ENCODE peak calls at places on chromosomes 1 and 21, in ten cellular contexts. One of them, this sample, is unnamed.

GRCh38 chr1:236156512-236157208 is 14.3 kb downstream of the GPR137B start:
- DNase-seq in Panc1: no peak
- DNase-seq in pancreas: no peak
- DNase-seq in astrocyte of the spinal cord: no peak
- DNase-seq in Peyer's patch: no peak
- DNase-seq in fibroblast of the aortic adventitia: no peak
- DNase-seq in HAP-1: no peak
- DNase-seq in right lobe of liver: no peak
- DNase-seq in SJSA1: no peak
- DNase-seq in CD4-positive, CD25-positive, alpha-beta regulatory T cell: peak; percentile 49
- DNase-seq in this sample: peak; percentile 86

GRCh38 chr1:206787956-206788355 is 15.7 kb upstream of the IL10 start:
- DNase-seq in Peyer's patch: no peak
- DNase-seq in HAP-1: no peak
- DNase-seq in right lobe of liver: no peak
- DNase-seq in fibroblast of the aortic adventitia: no peak
- DNase-seq in astrocyte of the spinal cord: no peak
- DNase-seq in CD4-positive, CD25-positive, alpha-beta regulatory T cell: no peak
- DNase-seq in pancreas: no peak
- DNase-seq in SJSA1: no peak
- DNase-seq in Panc1: no peak
- DNase-seq in this sample: no peak

GRCh38 chr1:57040831-57041230 is 75.0 kb upstream of the C8B start:
- DNase-seq in pancreas: no peak
- DNase-seq in CD4-positive, CD25-positive, alpha-beta regulatory T cell: no peak
- DNase-seq in Peyer's patch: no peak
- DNase-seq in SJSA1: no peak
- DNase-seq in right lobe of liver: no peak
- DNase-seq in HAP-1: no peak
- DNase-seq in Panc1: no peak
- DNase-seq in astrocyte of the spinal cord: no peak
- DNase-seq in fibroblast of the aortic adventitia: no peak
- DNase-seq in this sample: no peak

GRCh38 chr1:98677288-98677687 is 15.8 kb downstream of the SNX7 start:
- DNase-seq in Peyer's patch: no peak
- DNase-seq in CD4-positive, CD25-positive, alpha-beta regulatory T cell: no peak
- DNase-seq in right lobe of liver: no peak
- DNase-seq in pancreas: peak; percentile 16
- DNase-seq in HAP-1: no peak
- DNase-seq in Panc1: no peak
- DNase-seq in astrocyte of the spinal cord: peak; percentile 89
- DNase-seq in SJSA1: no peak
- DNase-seq in fibroblast of the aortic adventitia: peak; percentile 90
- DNase-seq in this sample: no peak

GRCh38 chr21:36104306-36105300 is 30.3 kb upstream of the CBR3 start:
- DNase-seq in HAP-1: peak; percentile 21
- DNase-seq in Peyer's patch: peak; percentile 57
- DNase-seq in Panc1: no peak
- DNase-seq in right lobe of liver: no peak
- DNase-seq in fibroblast of the aortic adventitia: peak; percentile 46
- DNase-seq in pancreas: peak; percentile 26
- DNase-seq in CD4-positive, CD25-positive, alpha-beta regulatory T cell: peak; percentile 42
- DNase-seq in SJSA1: peak; percentile 97
- DNase-seq in astrocyte of the spinal cord: peak; percentile 58
- DNase-seq in this sample: no peak

GRCh38 chr1:15816674-15817073 is 9.2 kb upstream of the UQCRHL start:
- DNase-seq in astrocyte of the spinal cord: no peak
- DNase-seq in fibroblast of the aortic adventitia: peak; percentile 40
- DNase-seq in pancreas: no peak
- DNase-seq in Peyer's patch: no peak
- DNase-seq in SJSA1: no peak
- DNase-seq in HAP-1: no peak
- DNase-seq in right lobe of liver: no peak
- DNase-seq in CD4-positive, CD25-positive, alpha-beta regulatory T cell: no peak
- DNase-seq in Panc1: no peak
- DNase-seq in this sample: no peak

GRCh38 chr1:55000110-55000815 is 1.5 kb downstream of the BSND start:
- DNase-seq in CD4-positive, CD25-positive, alpha-beta regulatory T cell: no peak
- DNase-seq in fibroblast of the aortic adventitia: no peak
- DNase-seq in Panc1: no peak
- DNase-seq in pancreas: no peak
- DNase-seq in astrocyte of the spinal cord: no peak
- DNase-seq in HAP-1: no peak
- DNase-seq in Peyer's patch: no peak
- DNase-seq in SJSA1: no peak
- DNase-seq in right lobe of liver: no peak
- DNase-seq in this sample: no peak

GRCh38 chr1:27522148-27522859 is 32.3 kb upstream of the WASF2 start:
- DNase-seq in fibroblast of the aortic adventitia: no peak
- DNase-seq in Peyer's patch: no peak
- DNase-seq in astrocyte of the spinal cord: peak; percentile 36
- DNase-seq in CD4-positive, CD25-positive, alpha-beta regulatory T cell: peak; percentile 76
- DNase-seq in pancreas: no peak
- DNase-seq in right lobe of liver: no peak
- DNase-seq in HAP-1: no peak
- DNase-seq in Panc1: no peak
- DNase-seq in SJSA1: no peak
- DNase-seq in this sample: no peak

GRCh38 chr21:36873511-36873910 is 93.0 kb downstream of the HLCS start:
- DNase-seq in Panc1: no peak
- DNase-seq in HAP-1: no peak
- DNase-seq in astrocyte of the spinal cord: no peak
- DNase-seq in Peyer's patch: no peak
- DNase-seq in pancreas: no peak
- DNase-seq in right lobe of liver: no peak
- DNase-seq in CD4-positive, CD25-positive, alpha-beta regulatory T cell: no peak
- DNase-seq in SJSA1: no peak
- DNase-seq in fibroblast of the aortic adventitia: no peak
- DNase-seq in this sample: no peak

GRCh38 chr21:36718951-36719501 is 20.1 kb downstream of the SIM2 start:
- DNase-seq in Peyer's patch: peak; percentile 83
- DNase-seq in HAP-1: no peak
- DNase-seq in right lobe of liver: peak; percentile 41
- DNase-seq in Panc1: no peak
- DNase-seq in fibroblast of the aortic adventitia: no peak
- DNase-seq in astrocyte of the spinal cord: no peak
- DNase-seq in SJSA1: no peak
- DNase-seq in CD4-positive, CD25-positive, alpha-beta regulatory T cell: no peak
- DNase-seq in pancreas: no peak
- DNase-seq in this sample: no peak

DNA sequence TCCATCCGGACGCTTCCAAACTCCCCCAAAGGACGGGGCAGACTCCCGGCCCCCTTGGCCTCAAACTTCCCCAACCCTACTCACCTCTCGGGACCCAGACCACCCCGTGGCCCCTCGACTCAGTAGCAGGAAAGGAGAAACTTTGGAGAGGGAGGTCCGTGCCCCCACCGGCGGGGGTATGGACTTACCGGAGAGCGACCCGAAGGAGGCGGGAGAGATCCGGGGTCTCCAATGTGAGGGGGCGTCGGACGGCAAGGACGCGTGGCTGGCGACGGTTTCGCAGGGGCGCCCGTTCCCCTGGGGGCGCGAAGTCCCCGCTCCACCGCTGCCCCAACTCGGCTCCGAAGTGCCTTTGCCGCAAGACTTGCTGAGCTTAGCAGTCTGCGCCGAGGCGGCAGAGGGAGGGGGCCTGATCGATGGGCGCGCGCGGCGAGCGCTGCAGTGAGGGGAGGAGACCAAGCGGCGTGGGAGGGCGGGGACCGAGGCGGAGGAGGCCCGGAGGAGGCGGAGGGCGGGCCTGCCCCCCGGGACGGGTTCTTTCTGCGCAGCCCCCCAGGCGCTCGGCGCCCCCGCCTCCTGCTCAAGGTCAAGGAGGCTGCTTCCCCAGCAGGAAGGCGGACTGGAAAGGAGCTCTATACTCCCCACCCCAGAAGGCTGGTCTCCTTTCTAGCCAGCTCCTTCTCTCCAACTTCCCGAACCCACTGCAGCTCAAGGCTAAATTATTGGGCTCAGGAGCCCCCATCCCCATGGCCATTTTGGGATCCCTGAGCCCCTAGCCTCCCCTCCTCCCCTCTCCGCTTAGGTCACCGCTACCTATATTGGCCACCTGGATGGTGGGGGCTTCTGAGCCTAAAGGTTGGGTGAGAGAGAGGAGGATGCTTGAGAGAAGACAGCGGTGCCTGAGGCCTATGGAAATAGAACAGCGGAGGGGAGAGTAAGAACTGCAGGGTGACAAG is at the start of gene SYT2:
- DNase-seq in Panc1: no peak
- DNase-seq in SJSA1: no peak
- DNase-seq in fibroblast of the aortic adventitia: no peak
- DNase-seq in astrocyte of the spinal cord: no peak
- DNase-seq in pancreas: peak; percentile 49
- DNase-seq in right lobe of liver: no peak
- DNase-seq in CD4-positive, CD25-positive, alpha-beta regulatory T cell: no peak
- DNase-seq in HAP-1: peak; percentile 48
- DNase-seq in Peyer's patch: peak; percentile 55
- DNase-seq in this sample: no peak
- H3K4me3 ChIP-seq in Panc1: peak within 1 kb of the TSS; percentile 43
- H3K4me3 ChIP-seq in SJSA1: no peak within 1 kb of the TSS
- H3K4me3 ChIP-seq in fibroblast of the aortic adventitia: peak within 1 kb of the TSS; percentile 18
- H3K4me3 ChIP-seq in astrocyte of the spinal cord: no peak within 1 kb of the TSS
- H3K4me3 ChIP-seq in pancreas: peak within 1 kb of the TSS; percentile 16
- H3K4me3 ChIP-seq in right lobe of liver: peak within 1 kb of the TSS; percentile 20
- H3K4me3 ChIP-seq in CD4-positive, CD25-positive, alpha-beta regulatory T cell: no peak within 1 kb of the TSS
- H3K4me3 ChIP-seq in HAP-1: peak within 1 kb of the TSS; percentile 39
- H3K4me3 ChIP-seq in Peyer's patch: peak within 1 kb of the TSS; percentile 27
- H3K4me3 ChIP-seq in this sample: no peak within 1 kb of the TSS

GRCh38 chr1:203553501-203553900 is 59.5 kb downstream of the OPTC start:
- DNase-seq in Panc1: no peak
- DNase-seq in fibroblast of the aortic adventitia: no peak
- DNase-seq in HAP-1: no peak
- DNase-seq in CD4-positive, CD25-positive, alpha-beta regulatory T cell: no peak
- DNase-seq in pancreas: no peak
- DNase-seq in astrocyte of the spinal cord: no peak
- DNase-seq in right lobe of liver: no peak
- DNase-seq in Peyer's patch: no peak
- DNase-seq in SJSA1: no peak
- DNase-seq in this sample: no peak
- H3K4me3 ChIP-seq in Panc1: no peak overlapping the region
- H3K4me3 ChIP-seq in fibroblast of the aortic adventitia: no peak overlapping the region
- H3K4me3 ChIP-seq in HAP-1: no peak overlapping the region
- H3K4me3 ChIP-seq in CD4-positive, CD25-positive, alpha-beta regulatory T cell: no peak overlapping the region
- H3K4me3 ChIP-seq in pancreas: no peak overlapping the region
- H3K4me3 ChIP-seq in astrocyte of the spinal cord: no peak overlapping the region
- H3K4me3 ChIP-seq in right lobe of liver: no peak overlapping the region
- H3K4me3 ChIP-seq in Peyer's patch: no peak overlapping the region
- H3K4me3 ChIP-seq in SJSA1: no peak overlapping the region
- H3K4me3 ChIP-seq in this sample: no peak overlapping the region

DNA sequence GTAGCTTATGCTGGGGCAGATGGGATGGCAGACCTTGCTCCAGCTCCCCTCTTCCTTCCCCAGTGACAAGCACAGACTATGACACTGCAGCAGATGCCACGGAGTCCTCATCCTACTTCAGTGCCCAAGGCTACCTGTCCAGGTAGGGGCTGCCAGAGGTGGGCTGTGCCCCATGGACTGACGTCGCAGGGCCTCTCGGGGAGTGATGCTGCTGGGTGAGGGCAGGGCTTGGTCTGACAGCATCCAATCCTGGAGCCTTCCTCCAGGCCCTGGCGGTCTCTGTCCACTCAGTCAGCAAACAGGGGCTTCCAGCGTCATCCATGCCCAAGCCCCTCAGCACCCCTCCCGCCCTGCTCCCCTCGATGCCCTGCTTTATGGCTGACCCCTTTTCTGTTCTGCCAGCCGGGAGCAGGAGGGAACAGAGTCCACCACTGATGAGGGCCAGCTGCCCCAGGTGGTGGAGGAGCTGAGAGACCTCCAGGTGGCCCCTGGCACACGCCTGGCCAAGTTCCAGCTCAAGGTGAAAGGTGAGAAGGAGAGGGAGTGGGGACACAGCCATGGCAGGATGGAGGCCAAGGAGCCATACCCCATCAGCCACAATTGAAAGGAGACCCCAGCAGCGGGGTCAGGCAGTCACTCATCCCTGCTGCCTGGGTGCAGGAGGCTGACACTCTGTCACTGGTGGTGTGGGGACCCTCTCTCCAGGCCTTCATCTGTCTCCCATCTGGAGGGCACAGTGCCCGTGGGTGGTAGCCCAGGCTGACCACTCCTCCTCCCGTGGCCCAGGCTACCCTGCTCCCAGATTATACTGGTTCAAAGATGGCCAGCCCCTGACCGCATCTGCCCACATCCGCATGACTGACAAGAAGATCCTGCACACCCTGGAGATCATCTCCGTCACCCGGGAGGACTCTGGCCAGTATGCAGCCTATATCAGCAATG is 73.6 kb downstream of the TRIM11 start:
- DNase-seq in CD4-positive, CD25-positive, alpha-beta regulatory T cell: no peak
- DNase-seq in Peyer's patch: no peak
- DNase-seq in right lobe of liver: peak; percentile 35
- DNase-seq in SJSA1: no peak
- DNase-seq in HAP-1: no peak
- DNase-seq in astrocyte of the spinal cord: no peak
- DNase-seq in Panc1: no peak
- DNase-seq in fibroblast of the aortic adventitia: no peak
- DNase-seq in pancreas: no peak
- DNase-seq in this sample: no peak
- H3K4me3 ChIP-seq in CD4-positive, CD25-positive, alpha-beta regulatory T cell: no peak overlapping the region
- H3K4me3 ChIP-seq in Peyer's patch: no peak overlapping the region
- H3K4me3 ChIP-seq in right lobe of liver: no peak overlapping the region
- H3K4me3 ChIP-seq in SJSA1: no peak overlapping the region
- H3K4me3 ChIP-seq in HAP-1: no peak overlapping the region
- H3K4me3 ChIP-seq in astrocyte of the spinal cord: no peak overlapping the region
- H3K4me3 ChIP-seq in Panc1: no peak overlapping the region
- H3K4me3 ChIP-seq in fibroblast of the aortic adventitia: no peak overlapping the region
- H3K4me3 ChIP-seq in pancreas: no peak overlapping the region
- H3K4me3 ChIP-seq in this sample: no peak overlapping the region

DNA sequence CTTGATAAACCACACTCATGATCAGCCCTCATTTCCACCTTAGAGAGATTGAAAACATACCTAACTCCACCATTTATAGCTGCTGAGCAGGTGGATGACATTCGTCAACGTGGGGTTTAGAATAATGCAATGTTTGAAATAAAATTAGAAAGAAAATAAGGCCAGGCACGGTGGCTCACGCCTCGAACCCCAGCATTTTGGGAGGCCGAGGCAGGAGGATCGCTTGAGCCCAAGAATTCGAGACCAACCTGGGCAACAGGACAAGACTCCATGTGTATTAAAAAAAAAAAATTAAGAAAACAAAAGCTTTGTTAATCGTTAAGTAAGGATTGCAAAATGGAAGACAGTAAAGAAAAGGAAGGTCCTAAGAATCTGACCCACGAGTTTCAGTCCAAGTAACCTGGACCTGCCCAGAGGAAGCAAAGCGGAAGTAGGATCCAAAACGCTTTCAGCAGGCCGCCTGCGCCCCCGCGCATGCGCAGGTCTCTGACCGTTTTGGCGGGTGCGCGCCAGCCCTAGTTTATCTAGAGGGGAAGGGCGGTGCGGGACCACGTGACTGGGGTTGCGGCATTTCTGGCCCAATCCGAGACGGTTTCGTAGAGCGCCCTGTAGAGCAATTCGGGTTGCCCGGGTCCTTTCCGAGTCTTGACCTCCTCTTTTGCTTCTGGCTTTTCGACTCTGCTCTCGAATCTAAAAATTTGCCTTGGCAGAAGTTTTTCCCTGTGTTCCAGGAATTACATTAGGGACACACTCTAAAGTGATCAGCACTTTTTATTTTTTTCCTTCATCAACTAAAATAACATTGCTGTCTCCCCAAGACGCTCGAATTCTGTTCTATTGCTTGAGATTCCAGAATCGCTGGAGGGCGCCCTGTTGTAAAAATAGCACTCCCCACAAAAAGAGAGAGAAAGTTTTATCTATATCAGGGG is 22.5 kb downstream of the ANP32E start:
- DNase-seq in HAP-1: peak; percentile 86
- DNase-seq in CD4-positive, CD25-positive, alpha-beta regulatory T cell: peak; percentile 88
- DNase-seq in SJSA1: peak; percentile 90
- DNase-seq in fibroblast of the aortic adventitia: peak; percentile 94
- DNase-seq in right lobe of liver: peak; percentile 97
- DNase-seq in astrocyte of the spinal cord: peak; percentile 93
- DNase-seq in Peyer's patch: peak; percentile 94
- DNase-seq in pancreas: peak; percentile 96
- DNase-seq in Panc1: peak; percentile 52
- DNase-seq in this sample: peak; percentile 98
- H3K4me3 ChIP-seq in HAP-1: peak overlapping the region; percentile 13
- H3K4me3 ChIP-seq in CD4-positive, CD25-positive, alpha-beta regulatory T cell: peak overlapping the region; percentile 96
- H3K4me3 ChIP-seq in SJSA1: peak overlapping the region; percentile 24
- H3K4me3 ChIP-seq in fibroblast of the aortic adventitia: peak overlapping the region; percentile 62
- H3K4me3 ChIP-seq in right lobe of liver: peak overlapping the region; percentile 47
- H3K4me3 ChIP-seq in astrocyte of the spinal cord: peak overlapping the region; percentile 51
- H3K4me3 ChIP-seq in Peyer's patch: peak overlapping the region; percentile 46
- H3K4me3 ChIP-seq in pancreas: peak overlapping the region; percentile 39
- H3K4me3 ChIP-seq in Panc1: peak overlapping the region; percentile 72
- H3K4me3 ChIP-seq in this sample: peak overlapping the region; percentile 63